ENCODE peak calls at places on chromosomes 12 and 14, in six cellular contexts. One of them, this sample, is unnamed.

GRCh38 chr14:58947816-58948440 is 240.5 kb upstream of the DAAM1 start:
- DNase-seq in HepG2: no peak
- DNase-seq in IMR-90: no peak
- DNase-seq in A549: peak
- DNase-seq in SK-N-SH: no peak
- DNase-seq in K562: no peak
- DNase-seq in this sample: no peak

GRCh38 chr12:52149651-52150241 is 42.1 kb downstream of the KRT80 start:
- DNase-seq in K562: no peak
- DNase-seq in IMR-90: no peak
- DNase-seq in SK-N-SH: peak
- DNase-seq in A549: peak
- DNase-seq in HepG2: no peak
- DNase-seq in this sample: no peak

GRCh38 chr14:38623661-38624060 is 367.8 kb upstream of the CLEC14A start:
- DNase-seq in A549: no peak
- DNase-seq in IMR-90: no peak
- DNase-seq in SK-N-SH: no peak
- DNase-seq in HepG2: no peak
- DNase-seq in K562: no peak
- DNase-seq in this sample: no peak

GRCh38 chr12:21428241-21428640 is 9.2 kb upstream of the PYROXD1 start:
- DNase-seq in SK-N-SH: no peak
- DNase-seq in K562: no peak
- DNase-seq in IMR-90: peak
- DNase-seq in HepG2: no peak
- DNase-seq in A549: no peak
- DNase-seq in this sample: no peak

GRCh38 chr12:7123806-7124519 is 4.7 kb downstream of the RBP5 start:
- DNase-seq in A549: no peak
- DNase-seq in IMR-90: no peak
- DNase-seq in SK-N-SH: no peak
- DNase-seq in K562: peak
- DNase-seq in HepG2: peak
- DNase-seq in this sample: no peak

GRCh38 chr12:66269757-66270383 is 32.4 kb upstream of the HELB start:
- DNase-seq in HepG2: peak
- DNase-seq in K562: peak
- DNase-seq in A549: peak
- DNase-seq in IMR-90: peak
- DNase-seq in SK-N-SH: peak
- DNase-seq in this sample: peak

GRCh38 chr14:41607119-41607785 is 576 bp downstream of the LRFN5 start:
- DNase-seq in HepG2: no peak
- DNase-seq in K562: no peak
- DNase-seq in A549: no peak
- DNase-seq in IMR-90: no peak
- DNase-seq in SK-N-SH: no peak
- DNase-seq in this sample: no peak

GRCh38 chr12:32379213-32379612 is 20.1 kb upstream of the FGD4 start:
- DNase-seq in SK-N-SH: no peak
- DNase-seq in HepG2: no peak
- DNase-seq in K562: no peak
- DNase-seq in IMR-90: no peak
- DNase-seq in A549: no peak
- DNase-seq in this sample: no peak

GRCh38 chr12:14057895-14058294 is 76.5 kb upstream of the GRIN2B start:
- DNase-seq in IMR-90: no peak
- DNase-seq in HepG2: no peak
- DNase-seq in A549: no peak
- DNase-seq in K562: no peak
- DNase-seq in SK-N-SH: no peak
- DNase-seq in this sample: no peak

GRCh38 chr12:89247541-89247942 is 104.8 kb downstream of the DUSP6 start:
- DNase-seq in SK-N-SH: peak
- DNase-seq in HepG2: peak
- DNase-seq in A549: no peak
- DNase-seq in IMR-90: peak
- DNase-seq in K562: no peak
- DNase-seq in this sample: no peak

GRCh38 chr12:95574030-95574429 is 22.8 kb upstream of the USP44 start:
- DNase-seq in HepG2: no peak
- DNase-seq in IMR-90: no peak
- DNase-seq in K562: no peak
- DNase-seq in A549: no peak
- DNase-seq in SK-N-SH: no peak
- DNase-seq in this sample: no peak

GRCh38 chr12:94792690-94793089 is 142.3 kb upstream of the TMCC3 start:
- DNase-seq in A549: no peak
- DNase-seq in HepG2: no peak
- DNase-seq in SK-N-SH: no peak
- DNase-seq in IMR-90: peak
- DNase-seq in K562: no peak
- DNase-seq in this sample: no peak

GRCh38 chr12:92943482-92944250 is 14.6 kb upstream of the EEA1 start:
- DNase-seq in SK-N-SH: no peak
- DNase-seq in A549: no peak
- DNase-seq in K562: peak
- DNase-seq in IMR-90: peak
- DNase-seq in HepG2: peak
- DNase-seq in this sample: no peak

GRCh38 chr14:104545151-104545931 is 34.2 kb upstream of the C14orf180 start:
- DNase-seq in A549: no peak
- DNase-seq in IMR-90: no peak
- DNase-seq in HepG2: no peak
- DNase-seq in K562: no peak
- DNase-seq in SK-N-SH: no peak
- DNase-seq in this sample: no peak

GRCh38 chr14:50082784-50083466 is 33.4 kb downstream of the VCPKMT start:
- DNase-seq in K562: no peak
- DNase-seq in A549: no peak
- DNase-seq in HepG2: no peak
- DNase-seq in IMR-90: peak
- DNase-seq in SK-N-SH: no peak
- DNase-seq in this sample: peak

GRCh38 chr12:99553461-99553860 is 94.1 kb upstream of the GARIN6 start:
- DNase-seq in IMR-90: no peak
- DNase-seq in HepG2: no peak
- DNase-seq in A549: peak
- DNase-seq in K562: no peak
- DNase-seq in SK-N-SH: no peak
- DNase-seq in this sample: no peak

GRCh38 chr12:122875590-122876220 is 20.2 kb downstream of the VPS37B start:
- DNase-seq in K562: no peak
- DNase-seq in IMR-90: no peak
- DNase-seq in HepG2: no peak
- DNase-seq in A549: no peak
- DNase-seq in SK-N-SH: peak
- DNase-seq in this sample: peak

GRCh38 chr12:122871851-122872785 is 23.8 kb downstream of the VPS37B start:
- DNase-seq in HepG2: no peak
- DNase-seq in IMR-90: peak
- DNase-seq in SK-N-SH: peak
- DNase-seq in A549: peak
- DNase-seq in K562: no peak
- DNase-seq in this sample: peak

GRCh38 chr12:122872815-122873361 is 23.0 kb downstream of the VPS37B start:
- DNase-seq in A549: no peak
- DNase-seq in IMR-90: no peak
- DNase-seq in HepG2: no peak
- DNase-seq in SK-N-SH: peak
- DNase-seq in K562: no peak
- DNase-seq in this sample: no peak

GRCh38 chr12:122873540-122873939 is 22.4 kb downstream of the VPS37B start:
- DNase-seq in K562: no peak
- DNase-seq in HepG2: no peak
- DNase-seq in A549: no peak
- DNase-seq in SK-N-SH: no peak
- DNase-seq in IMR-90: no peak
- DNase-seq in this sample: no peak

DNA sequence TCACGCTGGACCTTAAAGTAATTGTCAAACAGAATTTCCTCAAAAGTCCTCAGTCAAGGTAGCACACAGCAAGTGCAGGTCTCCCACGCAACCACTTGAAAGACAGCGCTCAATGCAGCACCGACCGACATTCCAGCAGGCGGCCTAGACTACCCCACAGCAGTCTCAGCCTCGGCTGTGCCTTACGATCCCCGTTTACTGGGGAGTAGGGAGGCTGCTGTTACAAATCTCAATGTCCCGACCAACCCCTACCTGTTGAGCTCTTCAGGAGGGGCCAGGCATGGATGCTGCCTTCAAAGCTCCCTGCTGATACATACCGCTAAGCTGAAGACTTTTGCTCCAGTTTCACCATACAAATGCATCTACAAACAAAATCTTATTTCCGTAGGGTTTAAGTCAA is 21.8 kb downstream of the VPS37B start:
- DNase-seq in A549: no peak
- DNase-seq in SK-N-SH: no peak
- DNase-seq in IMR-90: no peak
- DNase-seq in K562: no peak
- DNase-seq in HepG2: no peak
- DNase-seq in this sample: no peak
- TF ChIP-seq RAD21 in A549: no peak
- TF ChIP-seq RAD21 in SK-N-SH: no peak
- TF ChIP-seq RAD21 in IMR-90: no peak
- TF ChIP-seq RAD21 in K562: no peak
- TF ChIP-seq RAD21 in HepG2: no peak
- TF ChIP-seq RAD21 in this sample: no peak

GRCh38 chr14:33794791-33795300 is 156.0 kb downstream of the EGLN3 start:
- DNase-seq in IMR-90: no peak
- DNase-seq in SK-N-SH: no peak
- DNase-seq in HepG2: no peak
- DNase-seq in K562: no peak
- DNase-seq in A549: no peak
- DNase-seq in this sample: no peak

GRCh38 chr14:33792387-33793368 is 158.2 kb downstream of the EGLN3 start:
- DNase-seq in HepG2: peak
- DNase-seq in SK-N-SH: peak
- DNase-seq in A549: peak
- DNase-seq in K562: peak
- DNase-seq in IMR-90: peak
- DNase-seq in this sample: peak

GRCh38 chr14:33793711-33794110 is 157.2 kb downstream of the EGLN3 start:
- DNase-seq in A549: no peak
- DNase-seq in HepG2: no peak
- DNase-seq in IMR-90: no peak
- DNase-seq in K562: no peak
- DNase-seq in SK-N-SH: no peak
- DNase-seq in this sample: no peak

GRCh38 chr14:33799705-33800269 is 151.1 kb downstream of the EGLN3 start:
- DNase-seq in IMR-90: no peak
- DNase-seq in K562: no peak
- DNase-seq in SK-N-SH: no peak
- DNase-seq in A549: no peak
- DNase-seq in HepG2: no peak
- DNase-seq in this sample: no peak

DNA sequence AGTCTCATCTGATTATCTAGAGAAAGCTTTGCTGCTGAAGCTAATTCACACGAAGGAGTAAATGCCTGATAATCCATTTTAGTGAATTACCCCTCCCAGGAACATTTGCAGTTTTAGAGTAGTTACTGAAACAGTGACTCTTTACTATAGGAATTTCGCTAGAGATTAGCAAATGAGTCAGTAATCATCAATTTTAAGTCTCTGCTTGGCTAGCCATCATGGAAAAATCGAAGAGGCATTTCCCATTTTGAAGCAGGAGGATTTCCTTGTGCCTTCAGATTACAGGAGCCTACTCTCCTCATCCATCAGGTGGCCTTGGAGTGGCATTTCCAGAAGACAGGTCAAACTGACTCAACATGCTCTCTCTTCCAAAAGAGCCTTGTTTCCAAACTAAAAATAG is 154.5 kb downstream of the EGLN3 start:
- DNase-seq in HepG2: no peak
- DNase-seq in K562: no peak
- DNase-seq in A549: no peak
- DNase-seq in IMR-90: no peak
- DNase-seq in SK-N-SH: no peak
- DNase-seq in this sample: no peak
- TF ChIP-seq SMC3 in HepG2: no peak
- TF ChIP-seq SMC3 in K562: no peak
- TF ChIP-seq SMC3 in A549: no peak
- TF ChIP-seq SMC3 in IMR-90: no peak
- TF ChIP-seq SMC3 in SK-N-SH: no peak
- TF ChIP-seq SMC3 in this sample: no peak

DNA sequence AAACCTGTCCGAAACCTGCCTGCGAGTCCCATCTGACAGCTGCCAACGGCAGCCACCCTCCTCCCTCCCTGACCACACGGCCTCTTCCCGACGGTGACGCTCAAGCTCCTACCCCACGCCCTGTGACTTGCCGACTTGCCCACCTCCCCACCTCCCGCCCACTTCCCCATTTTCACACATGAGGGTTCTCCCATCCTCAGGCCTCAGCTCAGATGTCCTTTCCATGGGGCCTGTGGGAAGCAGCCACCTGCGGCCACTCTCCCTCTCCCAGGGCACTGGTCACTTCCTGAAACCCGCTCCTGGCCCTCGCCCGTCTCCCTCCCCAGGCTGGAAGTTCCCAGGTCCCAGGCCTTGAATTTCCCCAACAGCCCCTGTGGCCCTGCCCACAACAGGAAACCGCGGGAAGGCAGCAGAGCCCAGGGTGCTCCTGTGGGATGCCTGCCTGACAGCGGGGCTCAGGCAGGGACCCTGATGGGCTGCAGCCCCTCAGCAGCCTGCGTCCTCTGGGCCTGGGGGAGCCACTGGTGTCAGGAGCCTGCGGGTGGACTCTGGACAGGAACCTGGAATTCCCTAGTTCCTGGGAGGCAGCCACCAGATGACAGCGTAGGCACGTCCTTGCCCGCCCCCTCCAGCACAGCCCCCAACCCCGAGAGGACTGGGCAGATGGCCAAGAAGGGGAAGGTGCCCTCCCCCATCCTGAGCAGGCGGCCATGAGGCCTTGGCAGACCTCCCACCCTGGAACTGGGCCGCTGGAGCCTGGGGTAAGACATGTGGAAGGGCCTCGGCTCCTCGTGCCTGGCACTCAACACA is 60.6 kb upstream of the FBRSL1 start:
- DNase-seq in HepG2: peak
- DNase-seq in K562: no peak
- DNase-seq in A549: no peak
- DNase-seq in IMR-90: no peak
- DNase-seq in SK-N-SH: peak
- DNase-seq in this sample: no peak
- TF ChIP-seq RAD21 in HepG2: no peak
- TF ChIP-seq RAD21 in K562: no peak
- TF ChIP-seq RAD21 in A549: no peak
- TF ChIP-seq RAD21 in IMR-90: no peak
- TF ChIP-seq RAD21 in SK-N-SH: no peak
- TF ChIP-seq RAD21 in this sample: no peak

DNA sequence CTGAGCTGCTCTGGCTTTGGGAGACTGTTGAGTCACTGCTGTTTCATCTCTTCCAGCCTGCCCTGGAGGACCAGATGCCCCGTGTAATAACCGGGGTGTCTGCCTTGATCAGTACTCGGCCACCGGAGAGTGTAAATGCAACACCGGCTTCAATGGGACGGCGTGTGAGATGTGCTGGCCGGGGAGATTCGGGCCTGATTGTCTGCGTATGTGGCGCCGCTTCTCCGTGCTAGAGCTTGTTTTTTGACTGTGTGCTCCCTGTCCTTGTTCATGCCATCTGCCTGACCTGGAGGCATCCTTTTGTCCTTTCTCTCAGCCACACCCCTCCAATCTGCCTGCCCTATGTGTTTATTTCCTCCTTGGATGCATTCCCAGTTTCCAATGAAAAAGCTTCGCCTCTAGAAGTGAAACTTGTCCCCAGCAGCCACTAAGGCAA is 98.7 kb downstream of the NT5DC3 start:
- DNase-seq in SK-N-SH: peak
- DNase-seq in HepG2: no peak
- DNase-seq in IMR-90: no peak
- DNase-seq in A549: peak
- DNase-seq in K562: no peak
- DNase-seq in this sample: no peak
- TF ChIP-seq SMC3 in SK-N-SH: no peak
- TF ChIP-seq SMC3 in HepG2: no peak
- TF ChIP-seq SMC3 in IMR-90: no peak
- TF ChIP-seq SMC3 in A549: no peak
- TF ChIP-seq SMC3 in K562: no peak
- TF ChIP-seq SMC3 in this sample: no peak

This sample was measured in GM12878.